ENCODE peak calls at places on chromosome X, in four cellular contexts. X is fibroblast of pulmonary artery, D is psoas muscle, R is astrocyte of the spinal cord. M is an unnamed sample.

GRCh38 chrX:109934935-109935334 is 68.0 kb upstream of the TMEM164 start:
- DNase-seq in X (peak), D (no peak), R (peak), M (no peak)

GRCh38 chrX:113929004-113929403 is 654.9 kb upstream of the HTR2C start:
- DNase-seq in X (peak), D (no peak), R (peak), M (no peak)

GRCh38 chrX:53003111-53003510 is 44.8 kb upstream of the FAM156A start:
- DNase-seq in X (peak), D (no peak), R (no peak), M (no peak)

GRCh38 chrX:112270991-112271390 is 188.4 kb upstream of the TRPC5 start:
- DNase-seq in X (no peak), D (no peak), R (no peak), M (no peak)

GRCh38 chrX:108018659-108019381 is 26.0 kb upstream of the VSIG1 start:
- DNase-seq in X (no peak), D (no peak), R (no peak), M (no peak)

GRCh38 chrX:152656087-152656486 is 18.4 kb downstream of the GABRQ start:
- DNase-seq in X (no peak), D (no peak), R (no peak), M (no peak)

GRCh38 chrX:110310896-110311295 is 7.0 kb downstream of the AMMECR1 start:
- DNase-seq in X (no peak), D (no peak), R (no peak), M (no peak)

GRCh38 chrX:41045960-41046567 is 39.2 kb upstream of the USP9X start:
- DNase-seq in X (peak), D (no peak), R (no peak), M (no peak)

GRCh38 chrX:154779261-154779660 is 16.6 kb downstream of the DKC1 start:
- DNase-seq in X (peak), D (no peak), R (peak), M (no peak)

GRCh38 chrX:41178201-41178600 is 93.0 kb downstream of the USP9X start:
- DNase-seq in X (no peak), D (no peak), R (no peak), M (no peak)

GRCh38 chrX:69362354-69362753 is 141.8 kb upstream of the NALF2 start:
- DNase-seq in X (no peak), D (no peak), R (no peak), M (no peak)

GRCh38 chrX:38220024-38220935 is at the start of gene SRPX:
- DNase-seq in X (peak), D (peak), R (peak), M (peak)

GRCh38 chrX:17812763-17813162 is 48.3 kb downstream of the RAI2 start:
- DNase-seq in X (peak), D (no peak), R (no peak), M (no peak)

GRCh38 chrX:40012039-40012799 is 85.5 kb downstream of the BCOR start:
- DNase-seq in X (peak), D (peak), R (peak), M (peak)

GRCh38 chrX:153689654-153690465 is 2.1 kb downstream of the SLC6A8 start:
- DNase-seq in X (no peak), D (no peak), R (no peak), M (no peak)

GRCh38 chrX:7127058-7127457 is 20.5 kb upstream of the STS start:
- DNase-seq in X (no peak), D (no peak), R (no peak), M (no peak)

GRCh38 chrX:125507119-125507518 is 187.4 kb downstream of the TEX13C start:
- DNase-seq in X (peak), D (no peak), R (peak), M (no peak)

GRCh38 chrX:142036111-142036510 is 132.4 kb downstream of the MAGEC1 start:
- DNase-seq in X (peak), D (no peak), R (peak), M (no peak)

DNA sequence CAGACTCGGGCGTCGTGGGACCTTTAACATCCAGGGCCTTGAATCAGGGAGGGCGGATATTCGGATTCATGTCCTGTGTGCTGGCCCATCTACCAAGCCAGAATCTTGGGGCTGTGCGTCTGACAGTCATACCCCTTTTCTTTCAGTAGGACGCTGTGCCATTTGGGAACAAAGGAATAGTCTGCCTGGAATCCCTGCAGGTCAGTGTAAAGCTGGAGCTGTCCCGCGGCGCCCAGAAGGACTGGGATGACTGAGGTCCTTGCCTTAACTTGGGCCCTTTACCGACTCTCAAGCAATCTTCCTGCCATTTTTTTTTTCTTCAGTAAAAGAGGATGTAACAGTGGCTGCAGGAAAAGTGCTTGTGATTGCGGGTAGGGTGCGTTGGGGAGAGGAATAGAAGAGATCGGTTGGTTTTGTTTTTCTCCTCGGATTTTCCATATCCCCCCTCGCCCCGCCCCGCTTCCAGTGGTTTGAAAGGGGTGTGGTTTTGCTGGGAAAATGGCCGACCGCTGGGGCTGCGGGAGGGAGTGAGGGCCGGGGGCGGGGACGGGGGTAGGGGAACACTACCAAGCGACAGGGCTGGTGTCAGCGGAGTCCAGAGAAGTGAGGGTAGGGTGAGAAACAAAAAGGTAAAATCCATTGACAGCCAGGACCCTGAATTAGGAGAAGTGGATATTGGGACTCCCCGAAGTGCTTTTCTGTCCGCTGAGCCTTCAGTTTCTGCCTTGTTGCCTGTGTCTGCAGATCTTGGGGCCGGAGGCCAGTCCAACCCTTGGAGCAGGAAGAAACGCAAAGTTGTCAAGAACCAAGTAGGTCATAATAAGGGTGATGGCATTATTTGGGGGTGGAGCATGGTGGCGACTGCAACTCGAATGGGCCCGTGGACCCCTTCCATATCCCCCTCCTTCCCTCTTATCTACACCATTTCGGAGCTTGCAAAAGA is 749 bp downstream of the ARMCX1 start:
- DNase-seq in X (peak), D (peak), R (peak), M (peak)
- H3K4me3 ChIP-seq in X (peak), D (peak), R (peak), M (peak)

DNA sequence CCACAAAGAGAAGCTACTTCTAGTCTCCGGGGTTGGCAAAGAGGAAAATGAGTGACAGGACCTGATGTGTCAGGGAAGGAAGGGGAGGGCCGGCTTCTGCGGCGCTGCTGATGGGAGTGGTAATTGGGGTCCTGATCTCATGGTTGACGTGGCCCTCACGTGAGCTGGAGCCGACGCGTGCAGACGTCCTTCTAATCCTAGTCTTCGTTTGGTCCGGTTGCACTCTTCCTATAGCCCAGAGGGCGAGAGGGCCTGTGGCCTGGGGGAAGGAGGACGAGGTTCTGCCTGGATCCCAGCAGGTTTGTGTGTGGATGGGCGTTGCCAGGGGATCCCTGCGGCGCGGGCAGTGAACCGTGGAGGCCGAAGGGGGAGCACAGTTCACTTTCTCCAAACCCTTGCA is at the start of gene ARMCX1:
- DNase-seq in X (peak), D (peak), R (peak), M (peak)
- H3K4me3 ChIP-seq in X (peak), D (peak), R (peak), M (peak)

GRCh38 chrX:12843668-12844279 is 23.1 kb upstream of the TLR7 start:
- DNase-seq in X (no peak), D (no peak), R (no peak), M (no peak)
- H3K4me3 ChIP-seq in X (no peak), D (no peak), R (no peak), M (no peak)

GRCh38 chrX:107000013-107000515 is at the start of gene MORC4:
- DNase-seq in X (peak), D (peak), R (peak), M (peak)
- H3K4me3 ChIP-seq in X (peak), D (peak), R (peak), M (peak)

GRCh38 chrX:134764202-134764785 is 106.0 kb upstream of the PLAC1 start:
- DNase-seq in X (peak), D (no peak), R (peak), M (no peak)
- H3K4me3 ChIP-seq in X (no peak), D (no peak), R (no peak), M (no peak)

DNA sequence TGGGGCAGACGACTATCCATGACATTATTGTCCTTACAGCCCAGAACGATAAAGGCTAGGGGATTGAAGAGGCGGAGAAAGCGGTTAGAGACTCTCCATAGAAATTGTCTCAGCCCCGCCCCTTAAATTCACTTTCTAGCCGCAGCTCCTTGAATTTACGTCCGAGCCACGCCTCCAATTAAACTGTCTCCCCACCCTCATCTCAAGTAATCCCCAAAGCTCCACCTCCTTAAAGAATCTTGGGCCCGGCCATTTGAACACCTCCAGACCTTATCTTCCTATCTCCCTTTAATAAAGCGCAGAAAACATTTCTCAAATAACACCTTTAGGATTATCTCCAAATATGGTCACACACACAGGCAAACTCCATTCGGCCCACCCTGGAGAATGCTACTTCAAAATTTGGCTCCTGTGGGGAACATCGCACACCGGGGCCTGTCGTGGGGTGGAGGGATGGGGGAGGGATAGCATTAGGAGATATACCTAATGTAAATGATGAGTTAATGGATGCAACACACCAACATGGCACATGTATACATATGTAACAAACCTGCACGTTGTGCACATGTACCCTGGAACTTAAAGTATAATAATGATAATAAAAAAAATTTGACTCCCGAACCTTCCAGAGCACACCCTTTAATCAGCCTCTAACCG is 7.2 kb upstream of the MAGIX start:
- DNase-seq in X (peak), D (no peak), R (peak), M (no peak)
- H3K4me3 ChIP-seq in X (peak), D (peak), R (peak), M (peak)

GRCh38 chrX:63784346-63784901 is 590 bp downstream of the ARHGEF9 start:
- DNase-seq in X (no peak), D (no peak), R (no peak), M (no peak)
- H3K4me3 ChIP-seq in X (peak), D (peak), R (peak), M (peak)

GRCh38 chrX:130086414-130087207 is 23.7 kb downstream of the ELF4 start:
- DNase-seq in X (no peak), D (no peak), R (no peak), M (no peak)
- H3K4me3 ChIP-seq in X (no peak), D (no peak), R (no peak), M (no peak)

GRCh38 chrX:130174937-130175336 is 3.2 kb downstream of the RAB33A start:
- DNase-seq in X (no peak), D (no peak), R (no peak), M (no peak)

GRCh38 chrX:130179170-130179569 is 7.4 kb downstream of the RAB33A start:
- DNase-seq in X (no peak), D (no peak), R (no peak), M (no peak)

GRCh38 chrX:130176942-130177341 is 5.2 kb downstream of the RAB33A start:
- DNase-seq in X (no peak), D (no peak), R (no peak), M (no peak)

GRCh38 chrX:130174051-130174704 is 2.4 kb downstream of the RAB33A start:
- DNase-seq in X (peak), D (peak), R (peak), M (no peak)

GRCh38 chrX:130176354-130176776 is 4.6 kb downstream of the RAB33A start:
- DNase-seq in X (no peak), D (no peak), R (no peak), M (no peak)
- H3K4me3 ChIP-seq in X (no peak), D (no peak), R (no peak), M (no peak)

DNA sequence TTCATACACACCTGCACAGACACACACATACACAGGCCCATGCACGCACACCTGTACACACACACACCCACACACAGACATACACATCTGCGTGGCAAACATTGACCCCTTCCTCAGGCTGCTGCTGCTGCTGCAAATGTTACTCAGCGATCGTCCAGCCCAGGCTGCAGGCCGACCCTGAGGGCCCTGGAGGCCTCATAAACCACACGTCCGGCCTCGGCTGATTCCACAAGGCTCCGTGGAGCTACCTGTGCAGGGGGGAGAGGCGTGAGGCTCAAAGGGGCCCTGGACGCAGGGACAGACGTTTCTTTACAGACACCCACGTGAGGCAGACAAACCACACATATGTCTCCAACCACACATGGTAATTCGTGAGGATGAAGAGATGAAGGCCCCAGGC is 53.9 kb upstream of the PPP2R3B start:
- DNase-seq in X (no peak), D (no peak), R (no peak), M (no peak)
- H3K4me3 ChIP-seq in X (no peak), D (no peak), R (no peak), M (no peak)